ENCODE peak calls at places on chromosomes 4 and X, in six cellular contexts. I, D, C, J, H and R are unnamed samples.

GRCh38 chrX:20265726-20266681 is 705 bp downstream of the RPS6KA3 start:
- DNase-seq in I (peak), D (peak), C (peak), J (peak), H (peak), R (no peak)

GRCh38 chr4:91171217-91171616 is 1044.0 kb downstream of the CCSER1 start:
- DNase-seq in I (no peak), D (no peak), C (no peak), J (no peak), H (no peak), R (no peak)

GRCh38 chr4:5568931-5569330 is 139.4 kb downstream of the EVC2 start:
- DNase-seq in I (no peak), D (no peak), C (no peak), J (no peak), H (no peak), R (no peak)

GRCh38 chrX:150683536-150684146 is 9.6 kb upstream of the MTMR1 start:
- DNase-seq in I (no peak), D (peak), C (no peak), J (peak), H (peak), R (no peak)

GRCh38 chr4:85932371-85933305 is 427.2 kb downstream of the MAPK10 start:
- DNase-seq in I (no peak), D (no peak), C (no peak), J (peak), H (no peak), R (no peak)

GRCh38 chrX:154534526-154535322 is 11.9 kb downstream of the G6PD start:
- DNase-seq in I (peak), D (peak), C (peak), J (peak), H (peak), R (peak)

GRCh38 chr4:39302901-39303300 is 63.3 kb downstream of the RFC1 start:
- DNase-seq in I (no peak), D (no peak), C (no peak), J (no peak), H (no peak), R (no peak)

GRCh38 chr4:7397206-7398103 is 37.3 kb downstream of the PSAPL1 start:
- DNase-seq in I (no peak), D (no peak), C (no peak), J (no peak), H (no peak), R (no peak)

GRCh38 chrX:65528705-65529340 is 5.8 kb downstream of the LAS1L start:
- DNase-seq in I (peak), D (peak), C (peak), J (peak), H (peak), R (peak)

GRCh38 chr4:1367936-1368289 is 20.9 kb downstream of the UVSSA start:
- DNase-seq in I (no peak), D (no peak), C (peak), J (no peak), H (no peak), R (no peak)

GRCh38 chr4:6172093-6172926 is 28.0 kb downstream of the JAKMIP1 start:
- DNase-seq in I (no peak), D (no peak), C (no peak), J (no peak), H (no peak), R (no peak)

GRCh38 chrX:16696956-16697355 is 15.5 kb downstream of the CTPS2 start:
- DNase-seq in I (no peak), D (no peak), C (no peak), J (no peak), H (no peak), R (no peak)

GRCh38 chrX:130725519-130725918 is 177.5 kb downstream of the ENOX2 start:
- DNase-seq in I (no peak), D (no peak), C (no peak), J (no peak), H (no peak), R (no peak)

GRCh38 chrX:53831662-53832635 is 145.4 kb upstream of the HUWE1 start:
- DNase-seq in I (peak), D (peak), C (no peak), J (peak), H (peak), R (peak)

GRCh38 chrX:76550016-76550415 is 122.5 kb downstream of the MAGEE1 start:
- DNase-seq in I (no peak), D (no peak), C (no peak), J (no peak), H (no peak), R (no peak)

GRCh38 chrX:21373637-21374162 is 518 bp upstream of the CNKSR2 start:
- DNase-seq in I (peak), D (peak), C (peak), J (no peak), H (peak), R (no peak)

GRCh38 chr4:140109626-140110213 is 44.3 kb downstream of the MAML3 start:
- DNase-seq in I (no peak), D (no peak), C (no peak), J (no peak), H (no peak), R (no peak)

GRCh38 chr4:77332696-77333270 is 175.8 kb downstream of the CCNG2 start:
- DNase-seq in I (no peak), D (no peak), C (no peak), J (no peak), H (no peak), R (no peak)

GRCh38 chrX:46260502-46260901 is 284.7 kb downstream of the ZNF674 start:
- DNase-seq in I (no peak), D (no peak), C (no peak), J (no peak), H (no peak), R (no peak)

GRCh38 chr4:21593268-21594002 is 355.1 kb downstream of the KCNIP4 start:
- DNase-seq in I (no peak), D (no peak), C (no peak), J (no peak), H (no peak), R (no peak)

GRCh38 chrX:109856974-109857373 is 123.9 kb upstream of the ACSL4 start:
- DNase-seq in I (no peak), D (peak), C (no peak), J (peak), H (no peak), R (no peak)

GRCh38 chrX:39967348-39967747 is 130.4 kb downstream of the BCOR start:
- DNase-seq in I (no peak), D (no peak), C (no peak), J (no peak), H (no peak), R (no peak)

GRCh38 chr4:13950491-13950890 is 323.0 kb upstream of the BOD1L1 start:
- DNase-seq in I (no peak), D (no peak), C (no peak), J (no peak), H (no peak), R (no peak)

GRCh38 chr4:35604724-35605123 is 639.6 kb downstream of the ARAP2 start:
- DNase-seq in I (no peak), D (no peak), C (no peak), J (no peak), H (no peak), R (no peak)

GRCh38 chrX:9681422-9681821 is 84.2 kb downstream of the GPR143 start:
- DNase-seq in I (no peak), D (no peak), C (no peak), J (no peak), H (no peak), R (no peak)

GRCh38 chr4:7366180-7366957 is 68.4 kb downstream of the PSAPL1 start:
- DNase-seq in I (no peak), D (no peak), C (no peak), J (no peak), H (no peak), R (no peak)

GRCh38 chr4:156476359-156476758 is 495.2 kb downstream of the PDGFC start:
- DNase-seq in I (no peak), D (peak), C (no peak), J (no peak), H (no peak), R (no peak)

GRCh38 chr4:3475041-3475712 is 12.1 kb downstream of the DOK7 start:
- DNase-seq in I (no peak), D (no peak), C (no peak), J (no peak), H (no peak), R (no peak)

GRCh38 chr4:186622788-186623464 is 67.6 kb upstream of the MTNR1A start:
- DNase-seq in I (no peak), D (no peak), C (no peak), J (no peak), H (no peak), R (no peak)